ENCODE peak calls at places on chromosomes 7 and 10, in eight cellular contexts. T is colonic mucosa, Z is hepatocyte, N is suprapubic skin, O is IMR-90, K is body of pancreas, U is heart left ventricle, W is heart right ventricle. V is an unnamed sample.

GRCh38 chr7:119974972-119975371 is 298.0 kb upstream of the KCND2 start:
- DNase-seq in T (no peak), Z (no peak), N (no peak), O (no peak), K (no peak), U (no peak), W (no peak), V (no peak)

GRCh38 chr7:65509368-65510186 is 135.9 kb downstream of the ZNF92 start:
- DNase-seq in T (no peak), Z (no peak), N (no peak), O (no peak), K (no peak), U (no peak), W (peak; percentile 10), V (peak; percentile 22)

GRCh38 chr10:11162828-11163599 is 145.3 kb downstream of the CELF2 start:
- DNase-seq in T (peak; percentile 61), Z (no peak), N (peak; percentile 79), O (no peak), K (no peak), U (peak; percentile 74), W (peak; percentile 35), V (no peak)

GRCh38 chr10:77116904-77117303 is 520.7 kb downstream of the KCNMA1 start:
- DNase-seq in T (no peak), Z (no peak), N (no peak), O (no peak), K (no peak), U (no peak), W (no peak), V (no peak)

GRCh38 chr7:118648002-118648401 is 423.5 kb downstream of the ANKRD7 start:
- DNase-seq in T (no peak), Z (no peak), N (no peak), O (no peak), K (no peak), U (no peak), W (no peak), V (no peak)

GRCh38 chr7:133065301-133065700 is 16.6 kb downstream of the CHCHD3 start:
- DNase-seq in T (no peak), Z (no peak), N (no peak), O (no peak), K (no peak), U (no peak), W (no peak), V (no peak)

GRCh38 chr7:353746-354325 is 63.9 kb downstream of the FOXL3 start:
- DNase-seq in T (no peak), Z (no peak), N (no peak), O (no peak), K (no peak), U (peak; percentile 44), W (peak; percentile 37), V (no peak)

GRCh38 chr7:108012499-108013430 is 9.8 kb upstream of the LAMB1 start:
- DNase-seq in T (peak; percentile 47), Z (peak; percentile 73), N (no peak), O (peak; percentile 79), K (no peak), U (no peak), W (no peak), V (no peak)

GRCh38 chr7:134031835-134032617 is 95.1 kb upstream of the LRGUK start:
- DNase-seq in T (no peak), Z (no peak), N (no peak), O (peak; percentile 4), K (no peak), U (peak; percentile 53), W (no peak), V (no peak)

GRCh38 chr7:90655566-90655965 is 59.4 kb downstream of the CDK14 start:
- DNase-seq in T (no peak), Z (no peak), N (no peak), O (peak; percentile 94), K (no peak), U (no peak), W (no peak), V (no peak)

DNA sequence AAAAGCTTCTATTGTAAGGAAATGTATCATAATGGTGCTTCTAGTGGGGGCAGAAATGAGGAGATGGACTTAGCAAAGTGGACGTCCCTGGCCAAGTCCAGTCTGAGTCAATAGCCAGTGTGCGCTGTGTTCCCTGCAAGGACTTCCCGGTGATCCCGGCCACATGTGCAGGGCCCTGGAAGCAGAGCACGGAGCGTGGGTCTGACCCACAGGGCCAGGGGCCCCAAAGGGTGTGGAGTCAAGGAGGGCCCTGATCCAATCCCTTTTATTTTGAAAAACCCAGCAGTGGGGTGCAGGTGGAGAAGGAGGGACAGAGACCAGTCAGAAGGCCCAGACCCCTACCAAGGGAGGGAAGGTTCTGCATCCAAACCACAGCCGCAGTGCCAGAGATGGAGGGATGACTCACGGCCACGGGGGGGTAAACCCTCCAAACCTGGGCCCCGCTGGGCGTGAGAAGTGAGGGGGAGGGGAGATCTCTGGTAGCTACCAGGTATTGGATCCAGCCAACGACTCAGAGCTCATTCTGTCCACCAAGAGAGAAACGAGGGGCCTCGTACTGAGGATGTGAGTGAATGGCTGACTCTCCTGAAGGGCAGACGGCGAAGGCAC is 57.2 kb upstream of the VIPR2 start:
- DNase-seq in T (no peak), Z (no peak), N (no peak), O (no peak), K (no peak), U (no peak), W (no peak), V (no peak)
- H3K27ac ChIP-seq in T (no peak overlapping the region), Z (no peak overlapping the region), N (no peak overlapping the region), O (no peak overlapping the region), K (no peak overlapping the region), U (no peak overlapping the region), W (no peak overlapping the region), V (no peak overlapping the region)

GRCh38 chr7:55022618-55022985 is 3.8 kb downstream of the EGFR start:
- DNase-seq in T (no peak), Z (no peak), N (no peak), O (no peak), K (no peak), U (no peak), W (no peak), V (no peak)

GRCh38 chr7:55020481-55020871 is 1.7 kb downstream of the EGFR start:
- DNase-seq in T (peak; percentile 46), Z (peak; percentile 53), N (peak; percentile 88), O (peak; percentile 60), K (peak; percentile 72), U (no peak), W (no peak), V (no peak)

GRCh38 chr7:55021053-55021452 is 2.2 kb downstream of the EGFR start:
- DNase-seq in T (no peak), Z (no peak), N (no peak), O (no peak), K (no peak), U (no peak), W (no peak), V (no peak)

GRCh38 chr7:55019691-55020480 is 1.1 kb downstream of the EGFR start:
- DNase-seq in T (peak; percentile 54), Z (peak; percentile 59), N (no peak), O (no peak), K (peak; percentile 63), U (peak; percentile 38), W (no peak), V (peak; percentile 81)

GRCh38 chr7:55021951-55022617 is 3.3 kb downstream of the EGFR start:
- DNase-seq in T (no peak), Z (no peak), N (no peak), O (no peak), K (no peak), U (no peak), W (no peak), V (no peak)
- H3K4me3 ChIP-seq in T (no peak overlapping the region), Z (no peak overlapping the region), N (peak overlapping the region; percentile 91), O (peak overlapping the region; percentile 4), K (no peak overlapping the region), U (no peak overlapping the region), W (peak overlapping the region; percentile 34), V (peak overlapping the region; percentile 2)

GRCh38 chr7:52504546-52504945 is 530.9 kb upstream of the POM121L12 start:
- DNase-seq in T (no peak), Z (no peak), N (no peak), O (no peak), K (no peak), U (no peak), W (no peak), V (no peak)

GRCh38 chr7:52507546-52507945 is 527.9 kb upstream of the POM121L12 start:
- DNase-seq in T (no peak), Z (no peak), N (no peak), O (no peak), K (no peak), U (no peak), W (no peak), V (no peak)

GRCh38 chr7:52502281-52502680 is 533.2 kb upstream of the POM121L12 start:
- DNase-seq in T (no peak), Z (no peak), N (no peak), O (no peak), K (no peak), U (no peak), W (no peak), V (no peak)

GRCh38 chr7:52501696-52502095 is 533.7 kb upstream of the POM121L12 start:
- DNase-seq in T (no peak), Z (no peak), N (no peak), O (no peak), K (no peak), U (no peak), W (no peak), V (no peak)

DNA sequence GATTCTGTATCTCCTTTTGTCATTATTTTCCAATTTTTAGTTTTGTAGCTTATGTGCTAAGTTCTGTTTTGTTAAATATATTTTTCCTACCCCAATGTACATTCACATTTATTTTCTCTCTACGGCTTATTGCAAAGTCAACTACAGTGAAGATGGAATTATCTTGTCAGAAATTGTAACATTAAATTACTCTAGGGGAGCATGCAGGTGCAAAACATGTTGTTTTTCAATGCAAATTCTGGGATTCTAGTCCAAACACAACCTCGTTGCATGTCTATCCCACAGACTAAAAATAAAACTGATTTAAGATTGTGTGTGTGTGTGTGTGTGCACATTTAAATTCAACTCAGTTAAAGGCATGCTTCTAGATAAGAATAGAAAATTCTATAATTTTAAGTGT is 529.1 kb upstream of the POM121L12 start:
- DNase-seq in T (no peak), Z (no peak), N (no peak), O (no peak), K (no peak), U (no peak), W (no peak), V (no peak)
- H3K4me1 ChIP-seq in T (no peaks in the 10 kb centered on the region), Z (no peaks in the 10 kb centered on the region), N (no peaks in the 10 kb centered on the region), O (no peaks in the 10 kb centered on the region), K (no peaks in the 10 kb centered on the region), U (no peaks in the 10 kb centered on the region), W (no peaks in the 10 kb centered on the region), V (no peaks in the 10 kb centered on the region)

GRCh38 chr7:74242122-74242443 is 12.1 kb downstream of the RFC2 start:
- DNase-seq in T (no peak), Z (no peak), N (no peak), O (no peak), K (no peak), U (no peak), W (no peak), V (no peak)
- H3K27ac ChIP-seq in T (no peak overlapping the region), Z (no peak overlapping the region), N (no peak overlapping the region), O (no peak overlapping the region), K (no peak overlapping the region), U (peak overlapping the region; percentile 82), W (no peak overlapping the region), V (no peak overlapping the region)

GRCh38 chr10:122475130-122475529 is 13.8 kb downstream of the HTRA1 start:
- DNase-seq in T (no peak), Z (no peak), N (peak; percentile 81), O (no peak), K (no peak), U (peak; percentile 84), W (peak; percentile 79), V (peak; percentile 83)
- H3K4me3 ChIP-seq in T (no peak overlapping the region), Z (no peak overlapping the region), N (no peak overlapping the region), O (no peak overlapping the region), K (no peak overlapping the region), U (no peak overlapping the region), W (peak overlapping the region; percentile 30), V (peak overlapping the region; percentile 5)

GRCh38 chr7:3069767-3070449 is 26.2 kb upstream of the CARD11 start:
- DNase-seq in T (no peak), Z (no peak), N (no peak), O (no peak), K (no peak), U (no peak), W (no peak), V (no peak)
- H3K4me1 ChIP-seq in T (no peaks in the 10 kb centered on the region), Z (no peaks in the 10 kb centered on the region), N (no peaks in the 10 kb centered on the region), O (no peaks in the 10 kb centered on the region), K (peaks cover 3% of the 10 kb centered on the region), U (no peaks in the 10 kb centered on the region), W (no peaks in the 10 kb centered on the region), V (no peaks in the 10 kb centered on the region)

V was measured in kidney.